ENCODE peak calls at places on chromosomes 5 and 9, in ten cellular contexts. One of them, this sample, is unnamed.

GRCh38 chr9:2262371-2262770 is 247.2 kb downstream of the SMARCA2 start:
- DNase-seq in AG04450: no peak
- DNase-seq in GM12865: no peak
- DNase-seq in spleen: no peak
- DNase-seq in DND-41: no peak
- DNase-seq in pancreas: no peak
- DNase-seq in A673: no peak
- DNase-seq in HL-60: no peak
- DNase-seq in left ventricle myocardium inferior: no peak
- DNase-seq in ovary: no peak
- DNase-seq in this sample: no peak

GRCh38 chr5:38892363-38892762 is 46.6 kb downstream of the OSMR start:
- DNase-seq in AG04450: no peak
- DNase-seq in GM12865: peak
- DNase-seq in spleen: no peak
- DNase-seq in DND-41: no peak
- DNase-seq in pancreas: no peak
- DNase-seq in A673: no peak
- DNase-seq in HL-60: no peak
- DNase-seq in left ventricle myocardium inferior: no peak
- DNase-seq in ovary: no peak
- DNase-seq in this sample: no peak

GRCh38 chr5:56054651-56055050 is 59.9 kb upstream of the IL6ST start:
- DNase-seq in AG04450: no peak
- DNase-seq in GM12865: no peak
- DNase-seq in spleen: no peak
- DNase-seq in DND-41: no peak
- DNase-seq in pancreas: no peak
- DNase-seq in A673: no peak
- DNase-seq in HL-60: no peak
- DNase-seq in left ventricle myocardium inferior: no peak
- DNase-seq in ovary: no peak
- DNase-seq in this sample: no peak

GRCh38 chr5:53783624-53784228 is 223.3 kb downstream of the NDUFS4 start:
- DNase-seq in AG04450: no peak
- DNase-seq in GM12865: no peak
- DNase-seq in spleen: no peak
- DNase-seq in DND-41: no peak
- DNase-seq in pancreas: no peak
- DNase-seq in A673: no peak
- DNase-seq in HL-60: no peak
- DNase-seq in left ventricle myocardium inferior: no peak
- DNase-seq in ovary: no peak
- DNase-seq in this sample: no peak

GRCh38 chr5:16889972-16890519 is 46.0 kb downstream of the MYO10 start:
- DNase-seq in AG04450: peak
- DNase-seq in GM12865: no peak
- DNase-seq in spleen: no peak
- DNase-seq in DND-41: no peak
- DNase-seq in pancreas: no peak
- DNase-seq in A673: peak
- DNase-seq in HL-60: no peak
- DNase-seq in left ventricle myocardium inferior: no peak
- DNase-seq in ovary: no peak
- DNase-seq in this sample: no peak

GRCh38 chr9:111896942-111897830 is 572 bp downstream of the UGCG start:
- DNase-seq in AG04450: no peak
- DNase-seq in GM12865: no peak
- DNase-seq in spleen: peak
- DNase-seq in DND-41: no peak
- DNase-seq in pancreas: peak
- DNase-seq in A673: peak
- DNase-seq in HL-60: peak
- DNase-seq in left ventricle myocardium inferior: peak
- DNase-seq in ovary: peak
- DNase-seq in this sample: no peak

GRCh38 chr5:2677689-2678088 is 73.8 kb downstream of the IRX2 start:
- DNase-seq in AG04450: no peak
- DNase-seq in GM12865: no peak
- DNase-seq in spleen: no peak
- DNase-seq in DND-41: no peak
- DNase-seq in pancreas: no peak
- DNase-seq in A673: no peak
- DNase-seq in HL-60: no peak
- DNase-seq in left ventricle myocardium inferior: no peak
- DNase-seq in ovary: no peak
- DNase-seq in this sample: no peak

GRCh38 chr9:69443178-69443577 is 118.2 kb downstream of the ENTREP1 start:
- DNase-seq in AG04450: no peak
- DNase-seq in GM12865: no peak
- DNase-seq in spleen: no peak
- DNase-seq in DND-41: no peak
- DNase-seq in pancreas: no peak
- DNase-seq in A673: no peak
- DNase-seq in HL-60: no peak
- DNase-seq in left ventricle myocardium inferior: no peak
- DNase-seq in ovary: no peak
- DNase-seq in this sample: no peak

GRCh38 chr9:137657606-137658005 is 38.8 kb downstream of the EHMT1 start:
- DNase-seq in AG04450: no peak
- DNase-seq in GM12865: no peak
- DNase-seq in spleen: no peak
- DNase-seq in DND-41: no peak
- DNase-seq in pancreas: no peak
- DNase-seq in A673: no peak
- DNase-seq in HL-60: no peak
- DNase-seq in left ventricle myocardium inferior: no peak
- DNase-seq in ovary: no peak
- DNase-seq in this sample: no peak

GRCh38 chr5:6623228-6623627 is 9.6 kb downstream of the NSUN2 start:
- DNase-seq in AG04450: no peak
- DNase-seq in GM12865: no peak
- DNase-seq in spleen: no peak
- DNase-seq in DND-41: no peak
- DNase-seq in pancreas: no peak
- DNase-seq in A673: no peak
- DNase-seq in HL-60: no peak
- DNase-seq in left ventricle myocardium inferior: no peak
- DNase-seq in ovary: no peak
- DNase-seq in this sample: no peak
- H3K4me3 ChIP-seq in AG04450: no peak
- H3K4me3 ChIP-seq in GM12865: no peak
- H3K4me3 ChIP-seq in spleen: no peak
- H3K4me3 ChIP-seq in DND-41: no peak
- H3K4me3 ChIP-seq in pancreas: no peak
- H3K4me3 ChIP-seq in A673: no peak
- H3K4me3 ChIP-seq in HL-60: no peak
- H3K4me3 ChIP-seq in left ventricle myocardium inferior: no peak
- H3K4me3 ChIP-seq in ovary: no peak
- H3K4me3 ChIP-seq in this sample: no peak

GRCh38 chr5:159163027-159163699 is 46.2 kb downstream of the RNF145 start:
- DNase-seq in AG04450: peak
- DNase-seq in GM12865: no peak
- DNase-seq in spleen: no peak
- DNase-seq in DND-41: no peak
- DNase-seq in pancreas: no peak
- DNase-seq in A673: no peak
- DNase-seq in HL-60: no peak
- DNase-seq in left ventricle myocardium inferior: no peak
- DNase-seq in ovary: no peak
- DNase-seq in this sample: no peak
- TF ChIP-seq CTCF in AG04450: no peak
- TF ChIP-seq CTCF in GM12865: no peak
- TF ChIP-seq CTCF in spleen: no peak
- TF ChIP-seq CTCF in DND-41: no peak
- TF ChIP-seq CTCF in pancreas: no peak
- TF ChIP-seq CTCF in A673: no peak
- TF ChIP-seq CTCF in HL-60: no peak
- TF ChIP-seq CTCF in left ventricle myocardium inferior: no peak
- TF ChIP-seq CTCF in ovary: no peak
- TF ChIP-seq CTCF in this sample: no peak

DNA sequence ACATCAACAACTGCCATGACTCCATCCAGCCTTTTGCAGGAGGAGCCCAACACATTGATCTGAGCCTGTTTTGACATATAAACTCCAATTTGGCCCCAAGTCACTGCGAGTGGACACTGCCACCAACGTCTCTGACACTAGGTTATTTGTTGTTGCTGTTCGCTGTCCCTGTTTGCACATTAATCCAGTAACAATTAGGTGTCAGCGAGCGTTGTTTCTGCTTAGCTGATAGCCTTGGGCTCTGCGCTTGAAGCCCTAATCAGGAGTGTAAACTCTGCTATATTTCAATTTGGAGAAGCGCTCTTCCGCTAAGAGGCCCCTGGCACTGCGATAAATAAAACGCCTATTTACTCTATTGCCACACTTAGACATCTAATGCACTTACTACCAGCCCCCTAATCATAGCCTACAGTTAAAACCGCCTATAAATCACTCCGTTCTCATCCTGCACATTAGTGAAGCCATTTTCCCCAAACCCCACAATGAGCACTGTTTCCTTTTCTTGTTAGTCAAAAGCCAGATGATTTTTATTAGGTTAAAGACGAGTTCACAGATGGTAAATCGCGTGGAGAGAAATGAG is 195.9 kb upstream of the TBCA start:
- DNase-seq in AG04450: no peak
- DNase-seq in GM12865: no peak
- DNase-seq in spleen: no peak
- DNase-seq in DND-41: no peak
- DNase-seq in pancreas: no peak
- DNase-seq in A673: peak
- DNase-seq in HL-60: no peak
- DNase-seq in left ventricle myocardium inferior: no peak
- DNase-seq in ovary: no peak
- DNase-seq in this sample: no peak
- H3K4me3 ChIP-seq in AG04450: peak
- H3K4me3 ChIP-seq in GM12865: peak
- H3K4me3 ChIP-seq in spleen: peak
- H3K4me3 ChIP-seq in DND-41: no peak
- H3K4me3 ChIP-seq in pancreas: no peak
- H3K4me3 ChIP-seq in A673: peak
- H3K4me3 ChIP-seq in HL-60: no peak
- H3K4me3 ChIP-seq in left ventricle myocardium inferior: peak
- H3K4me3 ChIP-seq in ovary: peak
- H3K4me3 ChIP-seq in this sample: peak

GRCh38 chr9:96246267-96246671 is 55.7 kb downstream of the HSD17B3 start:
- DNase-seq in AG04450: no peak
- DNase-seq in GM12865: no peak
- DNase-seq in spleen: no peak
- DNase-seq in DND-41: no peak
- DNase-seq in pancreas: no peak
- DNase-seq in A673: no peak
- DNase-seq in HL-60: no peak
- DNase-seq in left ventricle myocardium inferior: no peak
- DNase-seq in ovary: no peak
- DNase-seq in this sample: no peak
- TF ChIP-seq CTCF in AG04450: no peak
- TF ChIP-seq CTCF in GM12865: no peak
- TF ChIP-seq CTCF in spleen: no peak
- TF ChIP-seq CTCF in DND-41: no peak
- TF ChIP-seq CTCF in pancreas: no peak
- TF ChIP-seq CTCF in A673: no peak
- TF ChIP-seq CTCF in HL-60: no peak
- TF ChIP-seq CTCF in left ventricle myocardium inferior: no peak
- TF ChIP-seq CTCF in ovary: no peak
- TF ChIP-seq CTCF in this sample: no peak

DNA sequence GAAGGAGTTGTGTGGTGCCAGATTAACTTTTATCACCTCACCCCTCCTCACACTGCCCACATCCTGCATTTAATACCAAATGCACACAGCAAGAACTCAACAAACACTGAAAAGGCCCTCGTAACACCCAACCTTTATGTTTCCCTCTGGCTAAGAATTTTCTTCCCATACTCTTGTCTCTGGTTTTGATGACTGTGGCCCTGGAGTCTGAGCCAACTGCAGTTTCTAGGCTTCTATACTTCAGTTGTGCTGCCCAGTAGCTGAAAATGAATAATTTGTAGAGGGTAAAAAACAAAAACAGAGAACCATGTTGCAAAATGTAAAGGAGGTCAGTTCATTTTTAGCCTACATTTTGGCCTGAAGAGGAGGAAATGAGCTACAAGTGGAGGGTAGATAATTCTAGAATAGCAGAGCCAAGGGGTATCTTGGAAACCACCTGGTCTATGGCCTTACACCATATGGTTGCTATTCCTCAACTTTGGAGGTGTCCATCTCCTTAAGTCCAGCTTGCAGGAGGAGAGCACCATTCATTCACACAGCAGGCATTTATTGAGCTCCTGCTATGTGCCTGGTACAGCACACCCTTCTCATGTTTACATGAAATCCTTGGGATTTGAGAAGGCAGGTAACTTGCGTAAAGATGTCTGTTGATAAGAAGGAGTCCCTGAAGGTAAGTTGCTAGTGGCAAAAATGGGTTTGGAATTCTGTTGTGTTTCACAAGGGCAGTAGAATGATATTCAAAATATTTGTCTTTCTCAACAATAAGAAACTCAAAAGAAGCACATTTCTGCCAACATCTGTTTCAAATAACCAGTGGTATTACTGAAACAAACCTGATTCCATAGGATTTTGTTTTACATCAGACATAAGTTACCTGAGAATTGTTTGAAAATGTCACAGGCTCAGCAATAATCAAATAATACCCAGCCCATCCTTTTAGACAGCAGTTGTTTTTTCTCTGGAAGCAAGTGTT is 83.8 kb upstream of the TNFAIP8 start:
- DNase-seq in AG04450: no peak
- DNase-seq in GM12865: no peak
- DNase-seq in spleen: no peak
- DNase-seq in DND-41: peak
- DNase-seq in pancreas: no peak
- DNase-seq in A673: no peak
- DNase-seq in HL-60: no peak
- DNase-seq in left ventricle myocardium inferior: no peak
- DNase-seq in ovary: no peak
- DNase-seq in this sample: no peak
- H3K4me3 ChIP-seq in AG04450: no peak
- H3K4me3 ChIP-seq in GM12865: no peak
- H3K4me3 ChIP-seq in spleen: peak
- H3K4me3 ChIP-seq in DND-41: peak
- H3K4me3 ChIP-seq in pancreas: no peak
- H3K4me3 ChIP-seq in A673: no peak
- H3K4me3 ChIP-seq in HL-60: peak
- H3K4me3 ChIP-seq in left ventricle myocardium inferior: no peak
- H3K4me3 ChIP-seq in ovary: no peak
- H3K4me3 ChIP-seq in this sample: peak

DNA sequence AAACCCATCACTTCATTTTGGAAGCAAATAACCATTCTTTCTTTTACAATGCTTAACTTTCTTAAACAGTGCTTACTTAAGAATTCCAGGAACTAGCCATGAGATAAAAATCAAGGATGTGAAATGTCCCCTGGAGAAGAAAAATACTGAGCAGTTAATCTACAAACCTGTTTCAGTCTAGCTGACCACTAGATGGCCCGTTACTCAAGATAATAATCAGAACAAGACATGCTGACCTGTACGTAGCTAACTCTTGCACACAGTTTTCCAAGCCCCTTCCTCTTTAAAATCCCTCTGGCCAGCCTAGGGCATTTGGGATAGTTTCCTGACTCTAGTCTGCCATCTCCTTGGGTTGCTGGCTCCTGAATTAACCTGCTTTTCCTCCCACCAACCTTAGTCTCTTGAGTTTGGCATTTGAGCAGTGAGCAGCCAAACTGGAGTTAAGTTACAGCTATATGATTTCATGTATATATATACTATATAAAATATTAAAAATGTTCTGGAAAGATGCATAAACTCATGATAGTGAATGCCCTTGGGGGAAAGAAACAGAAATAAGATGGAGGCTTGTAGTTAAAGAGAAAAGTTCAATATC is 59.3 kb upstream of the TRAF1 start:
- DNase-seq in AG04450: peak
- DNase-seq in GM12865: peak
- DNase-seq in spleen: no peak
- DNase-seq in DND-41: no peak
- DNase-seq in pancreas: no peak
- DNase-seq in A673: peak
- DNase-seq in HL-60: no peak
- DNase-seq in left ventricle myocardium inferior: no peak
- DNase-seq in ovary: no peak
- DNase-seq in this sample: no peak
- TF ChIP-seq CTCF in AG04450: peak
- TF ChIP-seq CTCF in GM12865: peak
- TF ChIP-seq CTCF in spleen: no peak
- TF ChIP-seq CTCF in DND-41: peak
- TF ChIP-seq CTCF in pancreas: peak
- TF ChIP-seq CTCF in A673: peak
- TF ChIP-seq CTCF in HL-60: peak
- TF ChIP-seq CTCF in left ventricle myocardium inferior: peak
- TF ChIP-seq CTCF in ovary: no peak
- TF ChIP-seq CTCF in this sample: peak